ENCODE peak calls at places on chromosomes 5 and 9, in five cellular contexts. One of them, this sample, is unnamed.

GRCh38 chr9:116716441-116716840 is 29.3 kb downstream of the TRIM32 start:
- DNase-seq in pancreas: no peak
- DNase-seq in kidney: no peak
- DNase-seq in RWPE1: no peak
- DNase-seq in heart left ventricle: no peak
- DNase-seq in this sample: no peak

GRCh38 chr5:165876538-165876937 is 2371.1 kb downstream of the MAT2B start:
- DNase-seq in pancreas: no peak
- DNase-seq in kidney: no peak
- DNase-seq in RWPE1: no peak
- DNase-seq in heart left ventricle: no peak
- DNase-seq in this sample: no peak

GRCh38 chr5:157177935-157178334 is 2.7 kb upstream of the ITK start:
- DNase-seq in pancreas: no peak
- DNase-seq in kidney: no peak
- DNase-seq in RWPE1: no peak
- DNase-seq in heart left ventricle: no peak
- DNase-seq in this sample: no peak

GRCh38 chr5:87853541-87853940 is 415.1 kb downstream of the TMEM161B start:
- DNase-seq in pancreas: no peak
- DNase-seq in kidney: no peak
- DNase-seq in RWPE1: no peak
- DNase-seq in heart left ventricle: no peak
- DNase-seq in this sample: no peak

GRCh38 chr5:41754857-41755256 is 115.4 kb downstream of the OXCT1 start:
- DNase-seq in pancreas: no peak
- DNase-seq in kidney: no peak
- DNase-seq in RWPE1: no peak
- DNase-seq in heart left ventricle: no peak
- DNase-seq in this sample: no peak

GRCh38 chr5:74261906-74262305 is 378.6 kb downstream of the ENC1 start:
- DNase-seq in pancreas: peak
- DNase-seq in kidney: no peak
- DNase-seq in RWPE1: no peak
- DNase-seq in heart left ventricle: no peak
- DNase-seq in this sample: no peak

GRCh38 chr5:181190711-181191525 is 14.1 kb downstream of the TRIM7 start:
- DNase-seq in pancreas: peak
- DNase-seq in kidney: peak
- DNase-seq in RWPE1: no peak
- DNase-seq in heart left ventricle: peak
- DNase-seq in this sample: peak

GRCh38 chr5:119919279-119919678 is 289.9 kb downstream of the FAM170A start:
- DNase-seq in pancreas: no peak
- DNase-seq in kidney: no peak
- DNase-seq in RWPE1: no peak
- DNase-seq in heart left ventricle: no peak
- DNase-seq in this sample: no peak

GRCh38 chr9:126612329-126612812 is 1.4 kb upstream of the LMX1B start:
- DNase-seq in pancreas: no peak
- DNase-seq in kidney: no peak
- DNase-seq in RWPE1: no peak
- DNase-seq in heart left ventricle: no peak
- DNase-seq in this sample: no peak

GRCh38 chr9:109865521-109865920 is 85.5 kb downstream of the PALM2AKAP2 start:
- DNase-seq in pancreas: no peak
- DNase-seq in kidney: no peak
- DNase-seq in RWPE1: no peak
- DNase-seq in heart left ventricle: no peak
- DNase-seq in this sample: no peak
- H3K27ac ChIP-seq in pancreas: no peak
- H3K27ac ChIP-seq in kidney: no peak
- H3K27ac ChIP-seq in RWPE1: no peak
- H3K27ac ChIP-seq in heart left ventricle: peak
- H3K27ac ChIP-seq in this sample: no peak

GRCh38 chr9:14768561-14769234 is 46.2 kb upstream of the CER1 start:
- DNase-seq in pancreas: no peak
- DNase-seq in kidney: no peak
- DNase-seq in RWPE1: peak
- DNase-seq in heart left ventricle: no peak
- DNase-seq in this sample: no peak

GRCh38 chr9:14766299-14766698 is 43.8 kb upstream of the CER1 start:
- DNase-seq in pancreas: no peak
- DNase-seq in kidney: no peak
- DNase-seq in RWPE1: no peak
- DNase-seq in heart left ventricle: no peak
- DNase-seq in this sample: no peak

GRCh38 chr9:14770592-14770991 is 48.1 kb upstream of the CER1 start:
- DNase-seq in pancreas: no peak
- DNase-seq in kidney: no peak
- DNase-seq in RWPE1: no peak
- DNase-seq in heart left ventricle: no peak
- DNase-seq in this sample: no peak

DNA sequence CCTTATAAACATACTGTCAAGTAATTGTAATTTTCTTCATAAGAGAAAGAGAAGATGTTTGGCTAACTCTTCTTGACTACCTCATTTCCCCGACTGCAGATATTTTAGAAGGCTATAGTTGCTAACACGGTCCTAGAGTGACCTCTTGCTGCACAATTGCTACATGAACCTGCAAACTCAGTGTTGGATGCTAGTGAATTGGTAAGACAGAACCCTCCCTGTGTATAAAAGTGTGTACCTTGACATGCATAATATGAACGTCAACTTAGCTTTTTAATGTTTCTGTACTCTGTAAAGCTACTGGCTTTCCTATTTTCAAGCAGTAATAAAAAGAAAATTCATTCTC is 46.7 kb upstream of the CER1 start:
- DNase-seq in pancreas: no peak
- DNase-seq in kidney: no peak
- DNase-seq in RWPE1: peak
- DNase-seq in heart left ventricle: no peak
- DNase-seq in this sample: no peak
- TF ChIP-seq CTCF in pancreas: no peak
- TF ChIP-seq CTCF in kidney: no peak
- TF ChIP-seq CTCF in RWPE1: no peak
- TF ChIP-seq CTCF in heart left ventricle: peak
- TF ChIP-seq CTCF in this sample: no peak

GRCh38 chr9:120711841-120712538 is 2.3 kb downstream of the MEGF9 start:
- DNase-seq in pancreas: no peak
- DNase-seq in kidney: no peak
- DNase-seq in RWPE1: no peak
- DNase-seq in heart left ventricle: no peak
- DNase-seq in this sample: no peak
- H3K27ac ChIP-seq in pancreas: peak
- H3K27ac ChIP-seq in kidney: peak
- H3K27ac ChIP-seq in RWPE1: no peak
- H3K27ac ChIP-seq in heart left ventricle: no peak
- H3K27ac ChIP-seq in this sample: peak

GRCh38 chr5:91182763-91183162 is 200.4 kb downstream of the ARRDC3 start:
- DNase-seq in pancreas: no peak
- DNase-seq in kidney: no peak
- DNase-seq in RWPE1: no peak
- DNase-seq in heart left ventricle: peak
- DNase-seq in this sample: no peak
- TF ChIP-seq CTCF in pancreas: no peak
- TF ChIP-seq CTCF in kidney: no peak
- TF ChIP-seq CTCF in RWPE1: no peak
- TF ChIP-seq CTCF in heart left ventricle: peak
- TF ChIP-seq CTCF in this sample: peak

DNA sequence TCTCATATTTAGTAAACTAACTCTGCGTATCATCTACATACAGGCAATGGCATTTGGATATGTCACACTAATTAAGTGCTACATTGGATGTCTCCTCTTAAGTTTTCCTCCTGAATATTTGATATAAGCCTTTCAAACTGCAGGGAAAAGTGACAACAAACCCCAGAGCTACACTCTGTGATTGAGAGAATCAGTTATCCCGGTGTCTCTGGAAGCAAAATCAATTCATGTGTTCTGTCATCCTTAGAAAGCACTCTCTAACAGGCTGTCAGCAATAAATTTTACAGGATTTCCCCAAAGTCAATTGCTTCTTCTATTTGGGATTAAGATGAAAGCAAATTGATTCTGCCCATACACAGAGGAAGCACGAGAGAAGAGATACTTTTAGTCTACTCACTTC is 332.4 kb downstream of the CDH18 start:
- DNase-seq in pancreas: no peak
- DNase-seq in kidney: no peak
- DNase-seq in RWPE1: no peak
- DNase-seq in heart left ventricle: no peak
- DNase-seq in this sample: no peak
- H3K27ac ChIP-seq in pancreas: no peak
- H3K27ac ChIP-seq in kidney: no peak
- H3K27ac ChIP-seq in RWPE1: no peak
- H3K27ac ChIP-seq in heart left ventricle: no peak
- H3K27ac ChIP-seq in this sample: no peak

GRCh38 chr5:172760136-172760535 is 10.9 kb downstream of the DUSP1 start:
- DNase-seq in pancreas: no peak
- DNase-seq in kidney: no peak
- DNase-seq in RWPE1: no peak
- DNase-seq in heart left ventricle: no peak
- DNase-seq in this sample: no peak
- TF ChIP-seq CTCF in pancreas: no peak
- TF ChIP-seq CTCF in kidney: no peak
- TF ChIP-seq CTCF in RWPE1: no peak
- TF ChIP-seq CTCF in heart left ventricle: no peak
- TF ChIP-seq CTCF in this sample: no peak

GRCh38 chr5:40437452-40437861 is 242.3 kb upstream of the PTGER4 start:
- DNase-seq in pancreas: no peak
- DNase-seq in kidney: no peak
- DNase-seq in RWPE1: peak
- DNase-seq in heart left ventricle: no peak
- DNase-seq in this sample: no peak

GRCh38 chr5:40441733-40442132 is 238.0 kb upstream of the PTGER4 start:
- DNase-seq in pancreas: no peak
- DNase-seq in kidney: no peak
- DNase-seq in RWPE1: no peak
- DNase-seq in heart left ventricle: no peak
- DNase-seq in this sample: no peak

GRCh38 chr5:40432836-40433235 is 246.9 kb upstream of the PTGER4 start:
- DNase-seq in pancreas: no peak
- DNase-seq in kidney: no peak
- DNase-seq in RWPE1: no peak
- DNase-seq in heart left ventricle: no peak
- DNase-seq in this sample: no peak

GRCh38 chr5:40431734-40432133 is 248.0 kb upstream of the PTGER4 start:
- DNase-seq in pancreas: no peak
- DNase-seq in kidney: no peak
- DNase-seq in RWPE1: no peak
- DNase-seq in heart left ventricle: no peak
- DNase-seq in this sample: no peak

GRCh38 chr5:40436535-40437237 is 243.0 kb upstream of the PTGER4 start:
- DNase-seq in pancreas: no peak
- DNase-seq in kidney: no peak
- DNase-seq in RWPE1: no peak
- DNase-seq in heart left ventricle: no peak
- DNase-seq in this sample: no peak
- H3K27ac ChIP-seq in pancreas: no peak
- H3K27ac ChIP-seq in kidney: no peak
- H3K27ac ChIP-seq in RWPE1: no peak
- H3K27ac ChIP-seq in heart left ventricle: no peak
- H3K27ac ChIP-seq in this sample: no peak

GRCh38 chr5:109479260-109479860 is 69.6 kb upstream of the PJA2 start:
- DNase-seq in pancreas: no peak
- DNase-seq in kidney: no peak
- DNase-seq in RWPE1: no peak
- DNase-seq in heart left ventricle: no peak
- DNase-seq in this sample: no peak
- TF ChIP-seq CTCF in pancreas: no peak
- TF ChIP-seq CTCF in kidney: peak
- TF ChIP-seq CTCF in RWPE1: peak
- TF ChIP-seq CTCF in heart left ventricle: peak
- TF ChIP-seq CTCF in this sample: peak

GRCh38 chr5:55997742-55998351 is 3.1 kb upstream of the IL6ST start:
- DNase-seq in pancreas: no peak
- DNase-seq in kidney: no peak
- DNase-seq in RWPE1: peak
- DNase-seq in heart left ventricle: no peak
- DNase-seq in this sample: no peak
- H3K27ac ChIP-seq in pancreas: no peak
- H3K27ac ChIP-seq in kidney: no peak
- H3K27ac ChIP-seq in RWPE1: no peak
- H3K27ac ChIP-seq in heart left ventricle: no peak
- H3K27ac ChIP-seq in this sample: no peak

GRCh38 chr5:72557576-72558336 is 50.5 kb upstream of the ZNF366 start:
- DNase-seq in pancreas: no peak
- DNase-seq in kidney: no peak
- DNase-seq in RWPE1: no peak
- DNase-seq in heart left ventricle: no peak
- DNase-seq in this sample: no peak

GRCh38 chr5:72555871-72556270 is 48.7 kb upstream of the ZNF366 start:
- DNase-seq in pancreas: no peak
- DNase-seq in kidney: no peak
- DNase-seq in RWPE1: no peak
- DNase-seq in heart left ventricle: no peak
- DNase-seq in this sample: no peak

GRCh38 chr5:72557147-72557501 is 49.9 kb upstream of the ZNF366 start:
- DNase-seq in pancreas: no peak
- DNase-seq in kidney: no peak
- DNase-seq in RWPE1: no peak
- DNase-seq in heart left ventricle: no peak
- DNase-seq in this sample: no peak

GRCh38 chr5:72554897-72555296 is 47.7 kb upstream of the ZNF366 start:
- DNase-seq in pancreas: no peak
- DNase-seq in kidney: no peak
- DNase-seq in RWPE1: no peak
- DNase-seq in heart left ventricle: no peak
- DNase-seq in this sample: no peak

DNA sequence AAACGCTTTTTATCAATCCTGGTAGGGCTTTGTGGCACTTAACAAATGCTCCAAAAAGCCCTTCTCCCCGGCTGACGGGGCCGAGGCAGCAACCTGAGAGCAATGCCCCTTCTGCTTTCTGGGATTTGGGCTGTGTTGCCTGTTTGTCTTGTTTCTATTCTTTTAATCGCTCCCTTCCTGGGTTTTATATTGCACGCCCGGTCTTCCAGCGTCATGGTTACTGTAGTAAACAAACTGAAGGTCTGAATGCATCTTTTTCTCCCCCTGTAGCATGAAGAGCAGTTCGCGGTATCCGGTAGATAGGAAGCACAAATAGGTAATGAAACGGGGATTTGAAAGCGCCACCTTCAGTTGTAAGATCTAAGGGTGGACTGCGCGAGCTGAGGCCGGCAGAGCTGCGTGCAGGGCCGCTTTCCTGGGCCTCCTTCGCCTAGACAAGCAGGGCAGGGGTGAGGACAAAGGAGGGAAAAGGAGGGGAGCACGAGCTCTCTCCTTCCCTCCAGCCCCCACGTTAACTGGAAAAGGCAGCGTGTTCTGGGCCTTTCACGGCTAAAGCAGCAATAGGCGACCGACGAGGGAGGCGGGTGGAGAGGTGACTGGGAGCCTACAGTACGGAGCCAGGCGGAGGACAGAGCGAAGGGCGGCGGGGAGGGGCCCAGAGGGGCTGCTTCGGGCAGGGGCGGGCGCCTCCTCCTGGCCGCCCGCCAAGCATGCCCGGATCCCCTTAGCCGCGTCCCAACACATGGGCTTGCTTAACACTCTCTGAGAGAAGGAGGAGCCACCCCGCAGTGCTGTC is 49.3 kb upstream of the ZNF366 start:
- DNase-seq in pancreas: peak
- DNase-seq in kidney: peak
- DNase-seq in RWPE1: no peak
- DNase-seq in heart left ventricle: peak
- DNase-seq in this sample: peak
- TF ChIP-seq CTCF in pancreas: no peak
- TF ChIP-seq CTCF in kidney: no peak
- TF ChIP-seq CTCF in RWPE1: no peak
- TF ChIP-seq CTCF in heart left ventricle: peak
- TF ChIP-seq CTCF in this sample: no peak

This sample was measured in lower lobe of right lung.